ENCODE peak calls at places on chromosomes 11 and 22, in four cellular contexts. G is K562, D is GM12878, N is SK-N-SH. R is an unnamed sample.

GRCh38 chr11:2751523-2752203 is 51.9 kb upstream of the KCNQ1OT1 start:
- DNase-seq in G (no peak), D (no peak), N (no peak), R (no peak)

GRCh38 chr11:47179655-47179991 is 2.9 kb upstream of the ARFGAP2 start:
- DNase-seq in G (peak), D (peak), N (peak), R (peak)

GRCh38 chr11:67301951-67302516 is 1.3 kb upstream of the SSH3 start:
- DNase-seq in G (peak), D (no peak), N (no peak), R (no peak)

GRCh38 chr11:82683029-82683428 is 50.6 kb downstream of the FAM181B start:
- DNase-seq in G (no peak), D (no peak), N (no peak), R (no peak)

GRCh38 chr11:117497206-117497951 is 169.7 kb downstream of the CEP164 start:
- DNase-seq in G (no peak), D (no peak), N (no peak), R (no peak)

GRCh38 chr22:35352214-35353111 is 28.4 kb upstream of the HMOX1 start:
- DNase-seq in G (no peak), D (no peak), N (no peak), R (peak)

GRCh38 chr11:24697722-24698121 is 200.9 kb downstream of the LUZP2 start:
- DNase-seq in G (no peak), D (no peak), N (no peak), R (no peak)

GRCh38 chr22:30926706-30927105 is 41.9 kb downstream of the MORC2 start:
- DNase-seq in G (no peak), D (no peak), N (no peak), R (no peak)

GRCh38 chr22:23204541-23205157 is 24.3 kb downstream of the BCR start:
- DNase-seq in G (no peak), D (no peak), N (peak), R (no peak)

GRCh38 chr22:40594924-40595323 is 41.6 kb downstream of the MRTFA start:
- DNase-seq in G (no peak), D (no peak), N (no peak), R (peak)

GRCh38 chr11:70611890-70612289 is 213.6 kb downstream of the CTTN start:
- DNase-seq in G (no peak), D (no peak), N (no peak), R (no peak)

GRCh38 chr22:22226448-22227187 is 18.0 kb upstream of the VPREB1 start:
- DNase-seq in G (no peak), D (no peak), N (no peak), R (no peak)

GRCh38 chr11:127471662-127472061 is 471.1 kb upstream of the KIRREL3 start:
- DNase-seq in G (no peak), D (no peak), N (no peak), R (no peak)

GRCh38 chr22:41862530-41863266 is 29.8 kb downstream of the SREBF2 start:
- DNase-seq in G (no peak), D (peak), N (no peak), R (no peak)

GRCh38 chr11:72958790-72959189 is 144.6 kb downstream of the ATG16L2 start:
- DNase-seq in G (no peak), D (no peak), N (no peak), R (no peak)

GRCh38 chr11:5204787-5205186 is 4.3 kb upstream of the OR51V1 start:
- DNase-seq in G (peak), D (no peak), N (peak), R (peak)

GRCh38 chr11:118908931-118909618 is 16.7 kb downstream of the BCL9L start:
- DNase-seq in G (no peak), D (no peak), N (peak), R (no peak)

GRCh38 chr11:118910309-118911112 is 15.2 kb downstream of the BCL9L start:
- DNase-seq in G (peak), D (no peak), N (no peak), R (peak)

GRCh38 chr11:118911113-118911879 is 14.4 kb downstream of the BCL9L start:
- DNase-seq in G (peak), D (no peak), N (no peak), R (peak)

GRCh38 chr11:118908264-118908663 is 17.5 kb downstream of the BCL9L start:
- DNase-seq in G (no peak), D (no peak), N (no peak), R (no peak)

GRCh38 chr11:118909619-118910308 is 16.0 kb downstream of the BCL9L start:
- DNase-seq in G (no peak), D (no peak), N (no peak), R (no peak)
- TF ChIP-seq NFIC in G (no peak), D (no peak), N (no peak), R (no peak)

DNA sequence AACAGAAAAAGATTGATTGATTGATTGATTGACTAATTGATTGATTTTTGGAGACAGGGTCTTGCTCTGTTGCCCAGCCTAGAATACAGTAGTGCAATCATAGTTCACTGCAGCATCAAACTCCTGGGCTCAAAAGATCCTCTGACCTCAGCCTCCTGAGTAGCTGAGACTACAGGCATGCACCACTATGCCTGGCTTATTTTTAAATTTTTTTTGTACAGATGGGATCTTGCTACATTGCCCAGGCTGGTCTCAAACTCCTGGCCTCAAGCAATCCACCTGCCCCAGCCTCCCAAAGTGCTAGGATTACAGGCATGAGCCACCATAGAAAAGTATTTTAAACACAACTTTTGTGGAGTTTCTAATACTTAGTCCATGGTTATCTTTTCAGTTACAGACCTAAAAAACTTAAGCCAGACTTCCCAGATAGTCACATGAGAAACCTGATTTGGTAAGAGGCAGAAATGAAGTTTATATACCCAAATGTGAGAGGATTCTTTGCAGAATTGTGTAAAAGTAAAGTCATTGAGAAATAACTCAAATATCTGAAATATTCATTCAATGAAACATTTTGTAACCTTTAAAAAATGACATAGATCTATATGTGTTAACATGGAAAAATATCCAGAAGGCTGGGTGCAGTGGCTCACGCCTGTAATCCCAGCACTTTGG is 186.5 kb downstream of the SWAP70 start:
- DNase-seq in G (no peak), D (no peak), N (no peak), R (no peak)
- TF ChIP-seq NFIC in G (no peak), D (no peak), N (no peak), R (no peak)

GRCh38 chr11:61418136-61418535 is 11.6 kb downstream of the CPSF7 start:
- DNase-seq in G (no peak), D (no peak), N (no peak), R (no peak)
- TF ChIP-seq NFIC in G (no peak), D (no peak), N (no peak), R (no peak)

GRCh38 chr11:208177-208916 is 839 bp downstream of the RIC8A start:
- DNase-seq in G (peak), D (no peak), N (peak), R (peak)
- TF ChIP-seq NFIC in G (no peak), D (no peak), N (no peak), R (no peak)

DNA sequence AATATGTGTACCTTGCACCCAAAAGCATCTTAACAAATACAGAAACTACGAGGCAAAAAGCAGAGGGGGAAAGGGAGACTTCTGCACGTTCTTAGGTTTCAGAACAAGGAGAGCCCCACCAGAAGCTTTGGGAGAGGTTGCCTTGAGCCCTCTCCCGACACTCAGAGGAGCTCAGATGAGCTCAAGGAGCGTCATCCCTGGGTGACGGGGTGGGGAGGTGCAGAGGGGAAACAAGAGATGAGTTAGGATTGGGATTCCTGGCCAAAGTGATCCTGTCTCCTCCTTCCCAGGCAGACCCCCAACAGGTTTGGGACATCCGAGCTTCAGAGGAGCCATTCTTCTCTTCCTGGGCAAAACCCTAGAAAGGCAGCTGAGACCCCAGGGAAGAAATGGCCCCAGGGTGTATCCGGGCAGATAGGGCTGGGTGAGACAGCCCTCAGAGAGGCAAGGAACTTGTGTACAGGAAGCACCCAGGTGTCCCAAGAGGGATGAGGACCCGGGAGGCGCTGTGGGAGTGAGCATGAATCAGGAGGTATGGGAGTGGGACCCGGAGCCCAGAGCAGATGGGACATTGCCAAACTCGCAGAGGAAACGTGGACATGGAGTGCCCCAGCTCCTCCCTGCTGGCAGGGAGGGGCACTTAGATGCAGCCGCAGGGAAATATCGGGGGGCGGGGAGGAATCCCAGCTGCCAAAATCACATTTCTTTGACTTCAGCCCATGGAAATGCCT is 12.5 kb downstream of the C1QTNF6 start:
- DNase-seq in G (no peak), D (no peak), N (peak), R (no peak)
- TF ChIP-seq NFIC in G (no peak), D (no peak), N (no peak), R (no peak)

GRCh38 chr11:77181799-77182541 is 53.9 kb downstream of the MYO7A start:
- DNase-seq in G (no peak), D (no peak), N (no peak), R (no peak)

GRCh38 chr11:77183421-77183984 is 55.5 kb downstream of the MYO7A start:
- DNase-seq in G (no peak), D (no peak), N (no peak), R (no peak)

GRCh38 chr11:77184136-77184860 is 56.3 kb downstream of the MYO7A start:
- DNase-seq in G (no peak), D (no peak), N (no peak), R (no peak)

GRCh38 chr11:77181226-77181625 is 53.2 kb downstream of the MYO7A start:
- DNase-seq in G (no peak), D (no peak), N (no peak), R (no peak)

DNA sequence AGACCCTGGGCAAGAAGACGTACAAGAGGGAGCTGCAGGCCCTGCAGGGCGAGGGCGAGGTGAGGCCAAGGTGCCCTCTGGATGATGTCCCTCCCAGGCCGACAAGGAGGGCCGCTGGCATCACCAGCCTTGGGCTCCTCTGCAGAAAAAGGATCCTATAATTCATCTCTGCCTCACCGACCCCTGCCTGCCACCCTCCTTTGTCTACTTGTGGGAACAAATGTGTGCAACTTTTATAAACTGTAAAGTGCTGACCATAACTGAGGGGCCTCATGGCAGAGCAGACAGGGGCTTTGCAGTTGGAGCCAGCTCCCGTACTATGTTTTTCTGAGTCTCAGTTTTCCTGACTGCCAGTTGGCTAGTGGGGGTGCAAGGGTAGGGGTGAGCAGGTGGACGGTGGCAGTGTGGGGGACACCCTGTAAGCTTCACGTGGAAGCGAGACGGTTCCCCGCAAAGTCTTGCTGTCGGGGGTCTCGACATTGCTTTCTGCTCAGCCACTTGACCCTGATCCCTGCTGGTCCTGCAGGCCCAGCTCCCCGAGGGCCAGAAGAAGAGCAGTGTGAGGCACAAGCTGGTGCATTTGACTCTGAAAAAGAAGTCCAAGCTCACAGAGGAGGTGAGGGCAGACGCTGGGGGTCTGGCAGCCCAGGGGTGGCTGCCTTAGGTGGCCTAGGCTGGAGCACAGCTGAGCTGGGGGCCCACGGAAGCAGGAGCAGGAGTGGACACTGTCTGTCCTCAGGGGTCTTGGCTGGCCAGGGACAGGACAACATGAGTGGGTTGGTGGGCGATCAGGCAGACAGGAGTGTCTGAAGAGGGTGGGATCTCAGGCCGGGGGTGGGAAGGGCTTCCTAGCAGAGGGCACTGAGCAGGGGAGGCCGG is 54.7 kb downstream of the MYO7A start:
- DNase-seq in G (no peak), D (no peak), N (no peak), R (no peak)
- TF ChIP-seq NFIC in G (no peak), D (no peak), N (no peak), R (no peak)

DNA sequence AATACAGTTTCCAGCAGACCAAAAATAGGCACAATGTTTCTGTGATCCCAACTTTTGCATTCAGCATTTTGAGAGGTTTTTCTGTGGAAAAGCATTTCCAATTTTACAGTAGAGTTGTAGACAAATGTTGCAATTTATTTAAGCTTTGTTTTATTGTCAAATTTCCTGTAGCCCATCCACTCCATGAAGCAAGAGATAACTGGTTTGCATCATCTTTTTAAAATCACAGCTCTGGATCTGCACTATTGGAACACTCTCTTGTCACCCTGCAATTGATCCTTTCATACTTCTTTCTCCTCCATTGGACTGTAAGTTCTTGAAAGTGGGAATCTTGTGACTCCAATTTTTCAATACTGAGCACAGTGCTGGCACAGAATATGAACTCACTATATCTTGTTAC is 86.0 kb downstream of the MAML2 start:
- DNase-seq in G (no peak), D (no peak), N (no peak), R (no peak)
- TF ChIP-seq NFIC in G (no peak), D (no peak), N (no peak), R (no peak)

GRCh38 chr11:13287026-13287425 is 9.4 kb downstream of the BMAL1 start:
- DNase-seq in G (no peak), D (no peak), N (no peak), R (no peak)

GRCh38 chr11:13286247-13286821 is 8.7 kb downstream of the BMAL1 start:
- DNase-seq in G (no peak), D (no peak), N (no peak), R (no peak)

GRCh38 chr11:13283636-13284035 is 6.0 kb downstream of the BMAL1 start:
- DNase-seq in G (no peak), D (no peak), N (no peak), R (no peak)

GRCh38 chr11:13287681-13288080 is 10.1 kb downstream of the BMAL1 start:
- DNase-seq in G (no peak), D (no peak), N (no peak), R (no peak)

GRCh38 chr11:13284776-13285588 is 7.4 kb downstream of the BMAL1 start:
- DNase-seq in G (no peak), D (no peak), N (no peak), R (no peak)
- TF ChIP-seq NFIC in G (no peak), D (no peak), N (no peak), R (no peak)

GRCh38 chr22:26174280-26174679 is 5.0 kb downstream of the SEZ6L start:
- DNase-seq in G (no peak), D (no peak), N (peak), R (peak)
- TF ChIP-seq NFIC in G (no peak), D (no peak), N (no peak), R (no peak)

R was measured in HepG2.